ENCODE peak calls at places on chromosomes 2 and 18, in seven cellular contexts. X, O, G, V, Y, Z and L are unnamed samples.

GRCh38 chr2:160028431-160029269 is 33.8 kb downstream of the PLA2R1 start:
- DNase-seq in X (no peak), O (no peak), G (no peak), V (peak; percentile 84), Y (no peak), Z (no peak), L (no peak)

GRCh38 chr18:58046794-58047555 is 2.9 kb downstream of the NEDD4L start:
- DNase-seq in X (no peak), O (no peak), G (no peak), V (no peak), Y (no peak), Z (no peak), L (no peak)

GRCh38 chr18:49755489-49755888 is 57.8 kb downstream of the ACAA2 start:
- DNase-seq in X (no peak), O (peak; percentile 45), G (no peak), V (no peak), Y (no peak), Z (no peak), L (no peak)

GRCh38 chr2:44970846-44971450 is 29.4 kb downstream of the SIX3 start:
- DNase-seq in X (no peak), O (peak; percentile 42), G (no peak), V (peak; percentile 76), Y (no peak), Z (no peak), L (no peak)

GRCh38 chr2:9057939-9058761 is 54.7 kb upstream of the MBOAT2 start:
- DNase-seq in X (peak; percentile 74), O (no peak), G (peak; percentile 6), V (peak; percentile 66), Y (no peak), Z (no peak), L (no peak)

GRCh38 chr18:57429607-57430165 is 5.5 kb upstream of the ONECUT2 start:
- DNase-seq in X (no peak), O (no peak), G (no peak), V (no peak), Y (no peak), Z (no peak), L (no peak)

GRCh38 chr18:48790226-48790863 is 160.4 kb downstream of the SMAD7 start:
- DNase-seq in X (no peak), O (peak; percentile 91), G (peak; percentile 28), V (no peak), Y (no peak), Z (peak; percentile 93), L (peak; percentile 41)

GRCh38 chr2:124572953-124573634 is 548.0 kb downstream of the CNTNAP5 start:
- DNase-seq in X (no peak), O (no peak), G (no peak), V (no peak), Y (no peak), Z (no peak), L (no peak)

GRCh38 chr18:24086082-24086481 is 52.8 kb upstream of the CABYR start:
- DNase-seq in X (peak; percentile 30), O (no peak), G (no peak), V (no peak), Y (no peak), Z (no peak), L (no peak)

GRCh38 chr2:101830555-101830954 is 133.0 kb downstream of the MAP4K4 start:
- DNase-seq in X (peak; percentile 41), O (no peak), G (peak; percentile 15), V (peak; percentile 70), Y (no peak), Z (no peak), L (no peak)

GRCh38 chr18:31248783-31249521 is 69.0 kb upstream of the DSG1 start:
- DNase-seq in X (peak; percentile 98), O (no peak), G (no peak), V (no peak), Y (no peak), Z (no peak), L (no peak)

GRCh38 chr2:37506407-37507068 is 162.1 kb downstream of the QPCT start:
- DNase-seq in X (no peak), O (no peak), G (no peak), V (peak; percentile 78), Y (no peak), Z (no peak), L (no peak)

GRCh38 chr2:26720322-26721166 is 28.0 kb downstream of the KCNK3 start:
- DNase-seq in X (no peak), O (no peak), G (peak; percentile 69), V (peak; percentile 93), Y (no peak), Z (no peak), L (no peak)

GRCh38 chr2:218546012-218546411 is 22.1 kb downstream of the USP37 start:
- DNase-seq in X (no peak), O (no peak), G (no peak), V (no peak), Y (no peak), Z (no peak), L (no peak)

GRCh38 chr2:109433486-109433885 is 180.3 kb downstream of the SEPTIN10 start:
- DNase-seq in X (no peak), O (peak; percentile 76), G (no peak), V (no peak), Y (no peak), Z (peak; percentile 54), L (peak; percentile 25)

GRCh38 chr2:136502660-136503059 is 262.7 kb upstream of the THSD7B start:
- DNase-seq in X (no peak), O (no peak), G (no peak), V (no peak), Y (no peak), Z (no peak), L (no peak)

GRCh38 chr2:238106698-238107524 is 6.8 kb downstream of the ESPNL start:
- DNase-seq in X (peak; percentile 26), O (peak; percentile 80), G (peak; percentile 32), V (peak; percentile 18), Y (no peak), Z (no peak), L (peak; percentile 51)

GRCh38 chr2:241066893-241067341 is 35.2 kb downstream of the MTERF4 start:
- DNase-seq in X (no peak), O (peak; percentile 85), G (no peak), V (peak; percentile 14), Y (no peak), Z (no peak), L (no peak)

GRCh38 chr2:119827866-119828507 is 68.3 kb downstream of the PTPN4 start:
- DNase-seq in X (no peak), O (no peak), G (no peak), V (peak; percentile 27), Y (no peak), Z (no peak), L (no peak)

GRCh38 chr2:171855401-171855800 is 38.6 kb downstream of the SLC25A12 start:
- DNase-seq in X (peak; percentile 48), O (no peak), G (no peak), V (peak; percentile 77), Y (no peak), Z (no peak), L (no peak)

GRCh38 chr2:46821600-46821999 is 94.0 kb downstream of the MCFD2 start:
- DNase-seq in X (no peak), O (peak; percentile 23), G (no peak), V (no peak), Y (no peak), Z (no peak), L (no peak)

GRCh38 chr2:188659656-188660406 is 314.3 kb upstream of the COL3A1 start:
- DNase-seq in X (peak; percentile 33), O (no peak), G (no peak), V (peak; percentile 89), Y (no peak), Z (no peak), L (no peak)

GRCh38 chr2:160125828-160126227 is 63.4 kb upstream of the PLA2R1 start:
- DNase-seq in X (no peak), O (no peak), G (no peak), V (peak; percentile 47), Y (no peak), Z (no peak), L (no peak)

GRCh38 chr2:38533757-38534545 is 68.8 kb downstream of the HNRNPLL start:
- DNase-seq in X (peak; percentile 20), O (no peak), G (no peak), V (no peak), Y (no peak), Z (no peak), L (no peak)

GRCh38 chr2:133966720-133967304 is 287.1 kb upstream of the MGAT5 start:
- DNase-seq in X (no peak), O (no peak), G (no peak), V (no peak), Y (no peak), Z (no peak), L (no peak)

GRCh38 chr2:222907790-222908431 is 47.1 kb downstream of the ACSL3 start:
- DNase-seq in X (no peak), O (no peak), G (no peak), V (peak; percentile 88), Y (no peak), Z (no peak), L (no peak)

GRCh38 chr2:103669579-103669978 is 907.7 kb downstream of the TMEM182 start:
- DNase-seq in X (no peak), O (no peak), G (no peak), V (no peak), Y (no peak), Z (no peak), L (no peak)

GRCh38 chr2:28606986-28607441 is 111.2 kb downstream of the PLB1 start:
- DNase-seq in X (no peak), O (no peak), G (peak; percentile 15), V (peak; percentile 92), Y (no peak), Z (peak; percentile 46), L (no peak)

GRCh38 chr2:122545821-122546220 is 790.4 kb downstream of the TSN start:
- DNase-seq in X (no peak), O (no peak), G (no peak), V (peak; percentile 42), Y (no peak), Z (no peak), L (no peak)

GRCh38 chr2:61538920-61539559 is 884 bp upstream of the XPO1 start:
- DNase-seq in X (peak; percentile 37), O (no peak), G (peak; percentile 17), V (no peak), Y (peak; percentile 18), Z (no peak), L (no peak)